ENCODE peak calls at places on chromosomes 3 and 15, in six cellular contexts. R is tibial artery; V is right atrium auricular region; K is IMR-90; W is A549; B is naive thymus-derived CD4-positive, alpha-beta T cell. Q is an unnamed sample. For H3K9me3, the result is how much of the 10 kb centered on the place peaks cover.

GRCh38 chr15:72857331-72858065 is 73.9 kb upstream of the ADPGK start:
- DNase-seq in R (no peak), V (no peak), K (no peak), W (no peak), B (no peak), Q (no peak)

GRCh38 chr3:98741121-98741716 is 21.9 kb upstream of the ST3GAL6 start:
- DNase-seq in R (no peak), V (no peak), K (peak), W (peak), B (no peak), Q (no peak)

GRCh38 chr15:90343391-90343790 is 8.7 kb upstream of the ZNF774 start:
- DNase-seq in R (no peak), V (peak), K (peak), W (peak), B (no peak), Q (no peak)

GRCh38 chr15:76576526-76577279 is 240.1 kb downstream of the ISL2 start:
- DNase-seq in R (peak), V (peak), K (peak), W (peak), B (no peak), Q (no peak)

GRCh38 chr3:149701206-149701976 is 43.6 kb upstream of the WWTR1 start:
- DNase-seq in R (no peak), V (no peak), K (no peak), W (no peak), B (no peak), Q (no peak)

GRCh38 chr3:97720417-97720816 is 44.1 kb upstream of the ARL6 start:
- DNase-seq in R (no peak), V (no peak), K (no peak), W (no peak), B (no peak), Q (no peak)

GRCh38 chr3:127738192-127738840 is 65.6 kb downstream of the ABTB1 start:
- DNase-seq in R (no peak), V (no peak), K (peak), W (peak), B (no peak), Q (no peak)

GRCh38 chr3:153911111-153911510 is 210.1 kb upstream of the ARHGEF26 start:
- DNase-seq in R (no peak), V (no peak), K (no peak), W (no peak), B (no peak), Q (no peak)

GRCh38 chr15:62430552-62430951 is 265.5 kb upstream of the C2CD4B start:
- DNase-seq in R (no peak), V (no peak), K (no peak), W (no peak), B (no peak), Q (no peak)

GRCh38 chr3:135807879-135808278 is 157.6 kb upstream of the PPP2R3A start:
- DNase-seq in R (no peak), V (no peak), K (no peak), W (no peak), B (no peak), Q (no peak)

GRCh38 chr15:39558421-39558820 is 22.5 kb upstream of the THBS1 start:
- DNase-seq in R (no peak), V (peak), K (no peak), W (no peak), B (no peak), Q (no peak)

GRCh38 chr3:108223928-108224327 is 1.7 kb upstream of the IFT57 start:
- DNase-seq in R (no peak), V (no peak), K (peak), W (no peak), B (no peak), Q (no peak)

GRCh38 chr3:129893616-129894070 is at the start of gene TMCC1:
- DNase-seq in R (peak), V (peak), K (peak), W (peak), B (peak), Q (peak)

GRCh38 chr3:113287818-113288648 is 76.7 kb downstream of the BOC start:
- DNase-seq in R (peak), V (peak), K (peak), W (peak), B (no peak), Q (no peak)

GRCh38 chr15:77503764-77504163 is 83.1 kb downstream of the HMG20A start:
- DNase-seq in R (no peak), V (no peak), K (no peak), W (no peak), B (no peak), Q (no peak)

GRCh38 chr3:189947948-189948723 is 172.6 kb downstream of the P3H2 start:
- DNase-seq in R (no peak), V (no peak), K (peak), W (peak), B (no peak), Q (no peak)

GRCh38 chr15:81091889-81092558 is 42.0 kb upstream of the CFAP161 start:
- DNase-seq in R (no peak), V (no peak), K (peak), W (peak), B (no peak), Q (no peak)

GRCh38 chr3:149221783-149222517 is at the start of gene CP:
- DNase-seq in R (no peak), V (no peak), K (no peak), W (peak), B (no peak), Q (no peak)

GRCh38 chr3:63948995-63949394 is 36.8 kb upstream of the SCAANT1 start:
- DNase-seq in R (no peak), V (no peak), K (peak), W (no peak), B (no peak), Q (no peak)

GRCh38 chr3:98855811-98856400 is 45.6 kb downstream of the DCBLD2 start:
- DNase-seq in R (no peak), V (no peak), K (peak), W (peak), B (no peak), Q (no peak)

GRCh38 chr15:29087521-29088285 is 181.9 kb downstream of the NSMCE3 start:
- DNase-seq in R (no peak), V (no peak), K (no peak), W (no peak), B (no peak), Q (no peak)

GRCh38 chr15:67225336-67225735 is 29.1 kb downstream of the AAGAB start:
- DNase-seq in R (no peak), V (no peak), K (peak), W (no peak), B (no peak), Q (no peak)

GRCh38 chr3:117681619-117682018 is 972.0 kb downstream of the TUSC7 start:
- DNase-seq in R (no peak), V (no peak), K (peak), W (no peak), B (no peak), Q (no peak)

GRCh38 chr15:39850436-39850835 is 67.8 kb upstream of the FSIP1 start:
- DNase-seq in R (no peak), V (no peak), K (no peak), W (no peak), B (no peak), Q (no peak)

GRCh38 chr3:151283907-151284461 is 5.6 kb upstream of the P2RY14 start:
- DNase-seq in R (peak), V (no peak), K (peak), W (peak), B (no peak), Q (no peak)

GRCh38 chr3:136659253-136659652 is 92.9 kb downstream of the STAG1 start:
- DNase-seq in R (no peak), V (no peak), K (peak), W (peak), B (no peak), Q (no peak)

GRCh38 chr15:34588046-34588674 is 4.7 kb upstream of the GOLGA8B start:
- DNase-seq in R (peak), V (peak), K (peak), W (peak), B (no peak), Q (peak)

GRCh38 chr3:181687190-181687589 is 24.5 kb upstream of the SOX2 start:
- DNase-seq in R (no peak), V (no peak), K (no peak), W (no peak), B (no peak), Q (no peak)

GRCh38 chr3:146339262-146339808 is 88.4 kb upstream of the PLSCR4 start:
- DNase-seq in R (no peak), V (no peak), K (no peak), W (no peak), B (no peak), Q (no peak)

GRCh38 chr3:173650596-173650995 is 253.1 kb downstream of the NLGN1 start:
- DNase-seq in R (no peak), V (no peak), K (no peak), W (no peak), B (no peak), Q (no peak)

GRCh38 chr15:101676965-101677364 is 24.8 kb upstream of the TM2D3 start:
- DNase-seq in R (no peak), V (no peak), K (peak), W (no peak), B (no peak), Q (no peak)

GRCh38 chr15:89104172-89104564 is 15.9 kb downstream of the ABHD2 start:
- DNase-seq in R (peak), V (no peak), K (peak), W (no peak), B (no peak), Q (no peak)
- H3K27ac ChIP-seq in R (peak), V (peak), K (peak), W (peak), B (no peak), Q (no peak)

GRCh38 chr3:48478631-48479555 is 25.1 kb downstream of the SHISA5 start:
- DNase-seq in R (no peak), V (no peak), K (no peak), W (no peak), B (peak), Q (no peak)
- H3K4me3 ChIP-seq in R (no peak), V (no peak), K (no peak), W (no peak), B (peak), Q (no peak)

GRCh38 chr15:25054329-25054728 is 99.5 kb downstream of the SNRPN start:
- DNase-seq in R (no peak), V (no peak), K (no peak), W (no peak), B (no peak), Q (no peak)

GRCh38 chr15:25053000-25053815 is 98.4 kb downstream of the SNRPN start:
- DNase-seq in R (no peak), V (peak), K (no peak), W (no peak), B (no peak), Q (no peak)

GRCh38 chr15:25056484-25057429 is 102.0 kb downstream of the SNRPN start:
- DNase-seq in R (no peak), V (peak), K (no peak), W (peak), B (no peak), Q (peak)

GRCh38 chr15:25055356-25056068 is 100.7 kb downstream of the SNRPN start:
- DNase-seq in R (no peak), V (peak), K (no peak), W (no peak), B (no peak), Q (no peak)

DNA sequence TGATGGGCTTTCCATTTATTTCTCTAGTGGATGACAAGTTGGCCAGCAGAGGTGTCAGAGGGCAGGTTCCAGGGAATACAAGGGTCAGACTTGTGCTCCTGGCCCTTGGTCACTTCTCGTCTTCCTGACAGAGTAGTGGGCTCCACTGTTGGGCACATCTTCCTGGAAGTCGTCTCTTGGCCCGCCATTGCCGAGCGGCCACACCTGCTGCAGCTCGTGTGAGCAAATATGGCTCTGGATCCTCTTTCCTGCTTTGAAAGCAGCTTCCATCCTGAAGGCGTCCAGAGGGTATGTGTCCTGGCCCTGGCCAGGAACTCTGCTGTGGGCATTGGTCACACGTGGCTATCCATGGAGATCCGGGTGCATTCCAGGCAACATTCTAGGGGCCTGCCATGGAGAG is 100.2 kb downstream of the SNRPN start:
- DNase-seq in R (no peak), V (no peak), K (no peak), W (no peak), B (no peak), Q (no peak)
- H3K9me3 ChIP-seq in R (half or more), V (half or more), K (half or more), W (half or more), B (under half), Q (under half)

GRCh38 chr3:54966979-54967378 is 39.1 kb upstream of the LRTM1 start:
- DNase-seq in R (no peak), V (no peak), K (no peak), W (no peak), B (no peak), Q (no peak)
- H3K27ac ChIP-seq in R (no peak), V (no peak), K (no peak), W (no peak), B (no peak), Q (no peak)

GRCh38 chr3:141660598-141660947 is 77.5 kb upstream of the RNF7 start:
- DNase-seq in R (no peak), V (no peak), K (peak), W (no peak), B (no peak), Q (no peak)
- H3K4me3 ChIP-seq in R (peak), V (peak), K (peak), W (peak), B (no peak), Q (peak)

GRCh38 chr15:97316362-97316761 is 644.1 kb upstream of the ARRDC4 start:
- DNase-seq in R (no peak), V (no peak), K (no peak), W (no peak), B (no peak), Q (no peak)
- H3K9me3 ChIP-seq in R (under half), V (under half), K (under half), W (under half), B (under half), Q (under half)

DNA sequence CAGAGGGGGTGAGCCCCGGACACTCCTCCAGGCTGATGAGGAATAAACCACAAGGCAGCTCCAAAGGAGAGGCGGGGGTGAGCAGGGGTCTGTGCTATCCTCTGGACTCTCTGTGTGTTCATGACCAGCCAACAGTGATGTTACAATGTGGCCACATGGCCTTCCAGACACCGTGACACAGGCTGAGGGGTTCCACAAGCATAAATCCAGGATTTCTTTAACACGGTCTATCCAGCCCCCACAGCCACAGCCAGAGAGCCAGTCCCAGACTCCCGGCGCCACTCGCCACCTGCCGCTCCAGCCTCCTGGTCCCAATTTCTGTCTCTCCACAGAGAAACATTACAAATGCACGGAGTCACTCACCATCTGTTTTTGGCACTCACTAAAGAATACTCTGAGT is 24.4 kb downstream of the XXYLT1 start:
- DNase-seq in R (no peak), V (no peak), K (no peak), W (no peak), B (no peak), Q (no peak)
- H3K27ac ChIP-seq in R (no peak), V (no peak), K (no peak), W (no peak), B (no peak), Q (no peak)

GRCh38 chr15:70763120-70763949 is at the start of gene UACA:
- DNase-seq in R (peak), V (peak), K (peak), W (peak), B (peak), Q (peak)

GRCh38 chr15:70761046-70761445 is 2.3 kb downstream of the UACA start:
- DNase-seq in R (no peak), V (no peak), K (no peak), W (no peak), B (no peak), Q (no peak)

GRCh38 chr15:70763950-70764730 is 782 bp upstream of the UACA start:
- DNase-seq in R (no peak), V (no peak), K (no peak), W (no peak), B (no peak), Q (no peak)

GRCh38 chr15:70762469-70763119 is 764 bp downstream of the UACA start:
- DNase-seq in R (peak), V (no peak), K (peak), W (peak), B (peak), Q (no peak)

DNA sequence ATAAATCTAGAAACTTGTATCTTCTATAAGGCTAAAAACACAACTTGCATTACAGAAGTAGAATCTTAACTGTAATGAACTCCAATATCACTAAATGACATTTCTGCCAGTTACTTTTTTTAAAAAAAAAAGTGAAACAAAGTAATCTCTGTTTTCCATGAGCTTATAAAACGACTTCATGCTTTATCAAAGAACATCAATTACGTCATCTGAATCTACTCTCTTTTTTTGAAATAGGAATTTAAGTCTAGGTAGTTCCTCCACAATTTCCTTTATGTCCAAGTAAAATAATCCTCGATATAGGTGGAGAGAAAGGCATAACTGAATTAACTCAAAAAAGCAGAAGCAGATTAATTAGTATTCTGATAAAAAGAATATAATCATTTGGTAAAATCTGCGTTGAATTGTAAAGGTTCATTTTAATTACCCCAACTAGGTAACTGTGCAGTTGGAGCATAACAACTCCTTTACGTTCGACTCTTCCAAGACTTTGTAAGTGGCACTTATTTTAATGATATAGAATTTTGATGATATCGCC is 1.4 kb downstream of the UACA start:
- DNase-seq in R (no peak), V (no peak), K (no peak), W (no peak), B (no peak), Q (no peak)
- H3K4me3 ChIP-seq in R (peak), V (peak), K (peak), W (peak), B (no peak), Q (peak)

GRCh38 chr15:26318689-26319088 is 454.2 kb downstream of the GABRB3 start:
- DNase-seq in R (no peak), V (no peak), K (no peak), W (no peak), B (no peak), Q (no peak)
- H3K9me3 ChIP-seq in R (under half), V (under half), K (under half), W (under half), B (under half), Q (under half)